ENCODE peak calls at places on chromosomes 5 and 9, in six cellular contexts. D, W, E, S, U and B are unnamed samples.

GRCh38 chr9:92377904-92378303 is 26.5 kb downstream of the OGN start:
- DNase-seq in E (no peak), S (peak), U (no peak), W (no peak), D (no peak), B (no peak)

GRCh38 chr5:1065143-1065750 is 46.6 kb downstream of the SLC12A7 start:
- DNase-seq in U (no peak), W (no peak), S (no peak), D (no peak), E (no peak), B (no peak)

GRCh38 chr9:4137234-4137633 is 162.6 kb downstream of the GLIS3 start:
- DNase-seq in W (no peak), S (peak), E (no peak), U (peak), D (no peak), B (no peak)

GRCh38 chr5:142145106-142145900 is 36.7 kb downstream of the NDFIP1 start:
- DNase-seq in S (peak), E (peak), U (peak), D (peak), W (peak), B (peak)

GRCh38 chr5:66554211-66554610 is 42.0 kb upstream of the MAST4 start:
- DNase-seq in D (no peak), E (no peak), W (no peak), S (no peak), U (no peak), B (no peak)

GRCh38 chr5:110402562-110402961 is 323.9 kb downstream of the TMEM232 start:
- DNase-seq in S (no peak), U (no peak), E (no peak), D (no peak), W (no peak), B (no peak)

GRCh38 chr9:112866662-112867274 is 23.9 kb downstream of the SLC46A2 start:
- DNase-seq in U (peak), E (no peak), S (peak), D (no peak), W (no peak), B (no peak)

GRCh38 chr5:179296150-179296821 is 49.0 kb downstream of the ADAMTS2 start:
- DNase-seq in S (no peak), U (no peak), D (no peak), W (no peak), E (no peak), B (no peak)

GRCh38 chr5:142600611-142601360 is 85.1 kb downstream of the FGF1 start:
- DNase-seq in U (no peak), D (peak), E (no peak), S (peak), W (no peak), B (no peak)

GRCh38 chr5:133849116-133849515 is 119.3 kb downstream of the C5orf15 start:
- DNase-seq in W (no peak), U (no peak), S (no peak), E (no peak), D (no peak), B (no peak)

GRCh38 chr5:140400730-140401361 is 787 bp upstream of the ANKHD1 start:
- DNase-seq in D (peak), U (peak), S (peak), W (peak), E (peak), B (peak)

GRCh38 chr9:116181853-116182610 is 28.4 kb downstream of the PAPPA start:
- DNase-seq in E (no peak), S (peak), U (no peak), W (no peak), D (no peak), B (no peak)

GRCh38 chr9:104075801-104076753 is 18.0 kb upstream of the SMC2 start:
- DNase-seq in E (no peak), D (no peak), S (peak), U (peak), W (no peak), B (no peak)

GRCh38 chr9:124890179-124890578 is 28.2 kb downstream of the ARPC5L start:
- DNase-seq in D (no peak), S (no peak), W (no peak), U (no peak), E (no peak), B (no peak)

GRCh38 chr9:22863736-22864135 is 417.1 kb downstream of the DMRTA1 start:
- DNase-seq in W (no peak), E (no peak), S (no peak), D (no peak), U (no peak), B (no peak)

GRCh38 chr5:134438641-134439621 is 27.2 kb upstream of the CDKN2AIPNL start:
- DNase-seq in W (peak), E (no peak), D (peak), U (peak), S (peak), B (no peak)

GRCh38 chr9:134597041-134597913 is 44.3 kb upstream of the COL5A1 start:
- DNase-seq in E (no peak), D (no peak), U (no peak), W (no peak), S (peak), B (no peak)

GRCh38 chr9:135885100-135885853 is 22.1 kb downstream of the CAMSAP1 start:
- DNase-seq in D (no peak), S (peak), W (no peak), E (no peak), U (no peak), B (no peak)

GRCh38 chr5:102670224-102670836 is 84.8 kb upstream of the PAM start:
- DNase-seq in U (peak), E (no peak), S (no peak), W (no peak), D (peak), B (no peak)

GRCh38 chr9:121956808-121957207 is 136.3 kb downstream of the TTLL11 start:
- DNase-seq in U (no peak), D (no peak), S (no peak), W (no peak), E (no peak), B (no peak)

GRCh38 chr5:28808967-28809810 is 1770.8 kb upstream of the CDH9 start:
- DNase-seq in S (no peak), D (no peak), W (no peak), E (no peak), U (no peak), B (no peak)

GRCh38 chr9:29021632-29022031 is 1448.4 kb upstream of the C9orf72 start:
- DNase-seq in E (no peak), S (no peak), D (no peak), U (no peak), W (no peak), B (no peak)

GRCh38 chr5:105034335-105034734 is 1471.7 kb upstream of the NUDT12 start:
- DNase-seq in S (no peak), E (no peak), W (no peak), U (no peak), D (no peak), B (no peak)

GRCh38 chr9:5817776-5818336 is 15.1 kb downstream of the ERMP1 start:
- DNase-seq in W (no peak), S (peak), E (no peak), U (peak), D (no peak), B (no peak)

GRCh38 chr5:180040287-180041214 is 31.0 kb downstream of the RNF130 start:
- DNase-seq in E (no peak), W (no peak), S (no peak), D (no peak), U (no peak), B (no peak)

GRCh38 chr5:112210430-112211005 is 208.6 kb downstream of the EPB41L4A start:
- DNase-seq in U (peak), D (peak), W (peak), S (peak), E (no peak), B (no peak)

GRCh38 chr5:107830750-107831149 is 160.0 kb upstream of the EFNA5 start:
- DNase-seq in D (no peak), W (no peak), S (no peak), U (no peak), E (no peak), B (no peak)

GRCh38 chr5:170296036-170296934 is 1.3 kb downstream of the LCP2 start:
- DNase-seq in D (no peak), E (no peak), W (no peak), U (no peak), S (no peak), B (no peak)

GRCh38 chr9:618478-618877 is 223.0 kb upstream of the DMRT1 start:
- DNase-seq in E (no peak), W (no peak), U (no peak), S (peak), D (no peak), B (no peak)

GRCh38 chr9:132181796-132182521 is 20.1 kb downstream of the NTNG2 start:
- DNase-seq in U (no peak), W (peak), D (peak), S (peak), E (no peak), B (no peak)

GRCh38 chr5:179559280-179560252 is 9.2 kb downstream of the RUFY1 start:
- DNase-seq in U (peak), S (peak), D (peak), E (peak), W (peak), B (peak)

GRCh38 chr5:120817044-120817985 is 353.2 kb downstream of the PRR16 start:
- DNase-seq in W (no peak), E (no peak), S (peak), D (no peak), U (peak), B (no peak)

GRCh38 chr5:123819401-123819800 is 307.4 kb downstream of the CSNK1G3 start:
- DNase-seq in S (peak), E (no peak), D (no peak), U (no peak), W (no peak), B (no peak)

GRCh38 chr9:7055201-7055903 is 297.6 kb downstream of the KDM4C start:
- DNase-seq in E (no peak), S (no peak), U (no peak), D (no peak), W (no peak), B (no peak)

GRCh38 chr9:36136277-36136893 is at the start of gene GLIPR2:
- DNase-seq in S (peak), U (peak), E (peak), W (peak), D (peak), B (peak)

GRCh38 chr5:45454114-45454513 is 242.1 kb downstream of the HCN1 start:
- DNase-seq in W (peak), U (peak), S (peak), E (no peak), D (no peak), B (no peak)

GRCh38 chr5:159581502-159582249 is 251.4 kb upstream of the IL12B start:
- DNase-seq in E (no peak), S (peak), W (no peak), D (peak), U (peak), B (no peak)

GRCh38 chr5:107832746-107833145 is 162.0 kb upstream of the EFNA5 start:
- DNase-seq in U (no peak), D (no peak), W (no peak), S (peak), E (no peak), B (no peak)